ENCODE peak calls at places on chromosome 17, in six cellular contexts. One of them, this sample, is unnamed.

GRCh38 chr17:66627985-66628384 is 206.9 kb upstream of the CACNG5 start:
- DNase-seq in lung: no peak
- DNase-seq in ascending aorta: no peak
- DNase-seq in tibial nerve: no peak
- DNase-seq in body of pancreas: no peak
- DNase-seq in uterus: peak; percentile 56
- DNase-seq in this sample: no peak

GRCh38 chr17:66964930-66965800 is 658 bp downstream of the CACNG4 start:
- DNase-seq in lung: no peak
- DNase-seq in ascending aorta: no peak
- DNase-seq in tibial nerve: no peak
- DNase-seq in body of pancreas: peak; percentile 52
- DNase-seq in uterus: no peak
- DNase-seq in this sample: no peak

GRCh38 chr17:51120357-51120738 is 320 bp downstream of the SPAG9 start:
- DNase-seq in lung: no peak
- DNase-seq in ascending aorta: no peak
- DNase-seq in tibial nerve: no peak
- DNase-seq in body of pancreas: peak; percentile 60
- DNase-seq in uterus: no peak
- DNase-seq in this sample: no peak

GRCh38 chr17:40313660-40314556 is 4.9 kb downstream of the RARA start:
- DNase-seq in lung: no peak
- DNase-seq in ascending aorta: no peak
- DNase-seq in tibial nerve: peak; percentile 3
- DNase-seq in body of pancreas: peak; percentile 4
- DNase-seq in uterus: peak; percentile 12
- DNase-seq in this sample: no peak

GRCh38 chr17:74798239-74798707 is 22.1 kb upstream of the NAT9 start:
- DNase-seq in lung: no peak
- DNase-seq in ascending aorta: no peak
- DNase-seq in tibial nerve: no peak
- DNase-seq in body of pancreas: no peak
- DNase-seq in uterus: no peak
- DNase-seq in this sample: no peak

GRCh38 chr17:59001158-59001814 is 105.4 kb downstream of the TRIM37 start:
- DNase-seq in lung: peak; percentile 57
- DNase-seq in ascending aorta: no peak
- DNase-seq in tibial nerve: no peak
- DNase-seq in body of pancreas: peak; percentile 39
- DNase-seq in uterus: peak; percentile 18
- DNase-seq in this sample: peak; percentile 54

GRCh38 chr17:8159459-8160223 is 3.1 kb downstream of the VAMP2 start:
- DNase-seq in lung: no peak
- DNase-seq in ascending aorta: no peak
- DNase-seq in tibial nerve: no peak
- DNase-seq in body of pancreas: no peak
- DNase-seq in uterus: peak; percentile 27
- DNase-seq in this sample: no peak

GRCh38 chr17:10114931-10115535 is 83.4 kb downstream of the GAS7 start:
- DNase-seq in lung: peak; percentile 84
- DNase-seq in ascending aorta: peak; percentile 80
- DNase-seq in tibial nerve: peak; percentile 86
- DNase-seq in body of pancreas: peak; percentile 62
- DNase-seq in uterus: peak; percentile 99
- DNase-seq in this sample: peak; percentile 91

GRCh38 chr17:62882284-62882683 is 74.2 kb upstream of the MARCHF10 start:
- DNase-seq in lung: no peak
- DNase-seq in ascending aorta: no peak
- DNase-seq in tibial nerve: no peak
- DNase-seq in body of pancreas: no peak
- DNase-seq in uterus: no peak
- DNase-seq in this sample: no peak

GRCh38 chr17:80861892-80862291 is 129.7 kb upstream of the CHMP6 start:
- DNase-seq in lung: no peak
- DNase-seq in ascending aorta: no peak
- DNase-seq in tibial nerve: no peak
- DNase-seq in body of pancreas: no peak
- DNase-seq in uterus: no peak
- DNase-seq in this sample: peak; percentile 24

GRCh38 chr17:27793168-27793905 is 7.0 kb downstream of the NOS2 start:
- DNase-seq in lung: no peak
- DNase-seq in ascending aorta: no peak
- DNase-seq in tibial nerve: no peak
- DNase-seq in body of pancreas: peak; percentile 30
- DNase-seq in uterus: no peak
- DNase-seq in this sample: no peak

GRCh38 chr17:37607637-37608368 is 1.4 kb downstream of the SYNRG start:
- DNase-seq in lung: no peak
- DNase-seq in ascending aorta: no peak
- DNase-seq in tibial nerve: no peak
- DNase-seq in body of pancreas: peak; percentile 10
- DNase-seq in uterus: no peak
- DNase-seq in this sample: no peak

GRCh38 chr17:7296189-7296861 is 1.9 kb upstream of the YBX2 start:
- DNase-seq in lung: peak; percentile 77
- DNase-seq in ascending aorta: no peak
- DNase-seq in tibial nerve: peak; percentile 62
- DNase-seq in body of pancreas: peak; percentile 84
- DNase-seq in uterus: peak; percentile 78
- DNase-seq in this sample: peak; percentile 81

GRCh38 chr17:9513266-9513665 is 62.4 kb downstream of the STX8 start:
- DNase-seq in lung: no peak
- DNase-seq in ascending aorta: no peak
- DNase-seq in tibial nerve: no peak
- DNase-seq in body of pancreas: no peak
- DNase-seq in uterus: no peak
- DNase-seq in this sample: no peak

GRCh38 chr17:31531336-31532160 is 140.1 kb downstream of the RAB11FIP4 start:
- DNase-seq in lung: no peak
- DNase-seq in ascending aorta: no peak
- DNase-seq in tibial nerve: no peak
- DNase-seq in body of pancreas: no peak
- DNase-seq in uterus: no peak
- DNase-seq in this sample: no peak

GRCh38 chr17:41519501-41520224 is 973 bp upstream of the KRT15 start:
- DNase-seq in lung: peak; percentile 60
- DNase-seq in ascending aorta: no peak
- DNase-seq in tibial nerve: no peak
- DNase-seq in body of pancreas: peak; percentile 53
- DNase-seq in uterus: no peak
- DNase-seq in this sample: no peak

GRCh38 chr17:61534414-61534813 is 56.6 kb downstream of the NACA2 start:
- DNase-seq in lung: no peak
- DNase-seq in ascending aorta: no peak
- DNase-seq in tibial nerve: no peak
- DNase-seq in body of pancreas: no peak
- DNase-seq in uterus: no peak
- DNase-seq in this sample: no peak

GRCh38 chr17:49552070-49552751 is 23.5 kb upstream of the NXPH3 start:
- DNase-seq in lung: no peak
- DNase-seq in ascending aorta: no peak
- DNase-seq in tibial nerve: no peak
- DNase-seq in body of pancreas: no peak
- DNase-seq in uterus: no peak
- DNase-seq in this sample: no peak

GRCh38 chr17:30495586-30495985 is 18.4 kb downstream of the GOSR1 start:
- DNase-seq in lung: no peak
- DNase-seq in ascending aorta: no peak
- DNase-seq in tibial nerve: no peak
- DNase-seq in body of pancreas: peak; percentile 40
- DNase-seq in uterus: no peak
- DNase-seq in this sample: no peak

GRCh38 chr17:72125226-72125651 is 4.4 kb downstream of the SOX9 start:
- DNase-seq in lung: no peak
- DNase-seq in ascending aorta: no peak
- DNase-seq in tibial nerve: no peak
- DNase-seq in body of pancreas: no peak
- DNase-seq in uterus: no peak
- DNase-seq in this sample: no peak

GRCh38 chr17:13398853-13399252 is 202.9 kb downstream of the HS3ST3A1 start:
- DNase-seq in lung: no peak
- DNase-seq in ascending aorta: no peak
- DNase-seq in tibial nerve: no peak
- DNase-seq in body of pancreas: no peak
- DNase-seq in uterus: no peak
- DNase-seq in this sample: no peak

GRCh38 chr17:78979780-78980623 is at the start of gene LGALS3BP:
- DNase-seq in lung: peak; percentile 79
- DNase-seq in ascending aorta: no peak
- DNase-seq in tibial nerve: no peak
- DNase-seq in body of pancreas: peak; percentile 73
- DNase-seq in uterus: peak; percentile 86
- DNase-seq in this sample: peak; percentile 83
- H3K4me3 ChIP-seq in lung: peak within 1 kb of the TSS; percentile 34
- H3K4me3 ChIP-seq in ascending aorta: peak within 1 kb of the TSS; percentile 47
- H3K4me3 ChIP-seq in tibial nerve: peak within 1 kb of the TSS; percentile 19
- H3K4me3 ChIP-seq in body of pancreas: no peak within 1 kb of the TSS
- H3K4me3 ChIP-seq in uterus: peak within 1 kb of the TSS; percentile 47
- H3K4me3 ChIP-seq in this sample: peak within 1 kb of the TSS; percentile 50

GRCh38 chr17:77147357-77147801 is 6.6 kb downstream of the SEC14L1 start:
- DNase-seq in lung: no peak
- DNase-seq in ascending aorta: no peak
- DNase-seq in tibial nerve: no peak
- DNase-seq in body of pancreas: peak; percentile 57
- DNase-seq in uterus: no peak
- DNase-seq in this sample: no peak

GRCh38 chr17:77148109-77148958 is 7.6 kb downstream of the SEC14L1 start:
- DNase-seq in lung: no peak
- DNase-seq in ascending aorta: no peak
- DNase-seq in tibial nerve: no peak
- DNase-seq in body of pancreas: no peak
- DNase-seq in uterus: no peak
- DNase-seq in this sample: no peak

GRCh38 chr17:77145635-77146632 is 5.2 kb downstream of the SEC14L1 start:
- DNase-seq in lung: peak; percentile 85
- DNase-seq in ascending aorta: no peak
- DNase-seq in tibial nerve: peak; percentile 39
- DNase-seq in body of pancreas: peak; percentile 84
- DNase-seq in uterus: no peak
- DNase-seq in this sample: peak; percentile 46

GRCh38 chr17:77145209-77145608 is 4.4 kb downstream of the SEC14L1 start:
- DNase-seq in lung: no peak
- DNase-seq in ascending aorta: no peak
- DNase-seq in tibial nerve: no peak
- DNase-seq in body of pancreas: no peak
- DNase-seq in uterus: no peak
- DNase-seq in this sample: no peak

DNA sequence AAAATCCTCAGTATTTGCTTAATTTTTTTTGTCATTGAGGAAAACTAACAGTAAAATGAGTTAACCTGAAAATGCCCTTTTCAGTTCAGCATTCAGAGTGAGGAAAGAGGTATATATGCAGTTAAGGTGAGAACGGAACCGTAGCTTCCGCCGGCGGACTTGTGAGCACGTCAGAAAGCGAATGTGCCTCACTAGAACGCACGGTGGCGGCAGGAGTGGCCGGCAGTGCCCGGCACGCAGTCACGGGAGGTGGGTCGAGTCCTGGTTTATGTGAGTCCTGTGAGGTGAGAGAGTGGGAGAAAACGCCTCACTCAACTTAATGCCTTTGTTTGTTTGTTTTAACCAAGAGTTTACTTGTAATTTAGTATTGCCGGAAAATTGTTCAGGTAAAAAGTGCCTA is 6.1 kb downstream of the SEC14L1 start:
- DNase-seq in lung: peak; percentile 55
- DNase-seq in ascending aorta: no peak
- DNase-seq in tibial nerve: no peak
- DNase-seq in body of pancreas: peak; percentile 85
- DNase-seq in uterus: no peak
- DNase-seq in this sample: peak; percentile 35
- TF ChIP-seq CTCF in lung: no peak
- TF ChIP-seq CTCF in ascending aorta: no peak
- TF ChIP-seq CTCF in tibial nerve: no peak
- TF ChIP-seq CTCF in body of pancreas: peak; percentile 55
- TF ChIP-seq CTCF in uterus: no peak
- TF ChIP-seq CTCF in this sample: peak; percentile 21

GRCh38 chr17:22300731-22301352 is 608.5 kb downstream of the KCNJ18 start:
- DNase-seq in lung: no peak
- DNase-seq in ascending aorta: no peak
- DNase-seq in tibial nerve: no peak
- DNase-seq in body of pancreas: no peak
- DNase-seq in uterus: no peak
- DNase-seq in this sample: no peak
- H3K9me3 ChIP-seq in lung: peaks cover 49% of the 10 kb centered on the region
- H3K9me3 ChIP-seq in ascending aorta: no peaks in the 10 kb centered on the region
- H3K9me3 ChIP-seq in tibial nerve: no peaks in the 10 kb centered on the region
- H3K9me3 ChIP-seq in body of pancreas: no peaks in the 10 kb centered on the region
- H3K9me3 ChIP-seq in uterus: no peaks in the 10 kb centered on the region
- H3K9me3 ChIP-seq in this sample: peaks cover 54% of the 10 kb centered on the region

DNA sequence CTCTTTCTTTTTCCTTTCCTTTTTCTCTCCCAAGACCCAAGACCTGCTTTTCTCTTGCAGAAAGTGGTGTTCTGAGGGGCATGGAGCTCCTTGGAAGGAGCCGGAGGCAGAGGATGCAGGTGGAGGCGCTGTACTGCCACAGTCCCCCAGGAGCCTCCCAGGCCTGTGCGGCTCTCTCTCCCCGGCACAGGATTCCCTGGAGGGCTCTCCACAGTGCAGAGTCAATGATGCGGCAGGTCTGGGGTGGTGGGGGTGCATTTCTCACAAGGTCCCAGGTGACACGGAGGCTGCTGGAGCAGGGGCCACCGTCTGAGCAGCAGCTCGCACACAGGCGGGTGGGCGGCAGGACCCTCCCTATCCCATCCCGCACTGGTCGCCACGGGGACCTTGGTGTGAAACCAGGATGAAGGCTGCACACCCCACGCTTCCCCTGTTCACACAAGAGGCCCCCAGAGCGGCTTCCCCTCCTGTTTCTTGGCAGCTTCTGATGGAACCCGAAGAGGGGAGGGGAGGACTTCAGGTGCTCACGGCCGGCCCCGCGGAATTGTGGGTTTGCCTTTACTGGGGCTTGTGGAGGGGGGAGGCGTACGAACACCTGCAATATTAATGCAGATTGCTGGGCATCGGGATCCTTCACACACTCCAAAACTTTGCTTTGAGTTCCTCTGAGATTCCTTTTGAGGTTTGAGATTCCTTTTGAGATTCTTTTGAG is 186.9 kb downstream of the ENGASE start:
- DNase-seq in lung: no peak
- DNase-seq in ascending aorta: no peak
- DNase-seq in tibial nerve: no peak
- DNase-seq in body of pancreas: no peak
- DNase-seq in uterus: no peak
- DNase-seq in this sample: no peak
- H3K4me3 ChIP-seq in lung: no peak overlapping the region
- H3K4me3 ChIP-seq in ascending aorta: no peak overlapping the region
- H3K4me3 ChIP-seq in tibial nerve: no peak overlapping the region
- H3K4me3 ChIP-seq in body of pancreas: no peak overlapping the region
- H3K4me3 ChIP-seq in uterus: no peak overlapping the region
- H3K4me3 ChIP-seq in this sample: no peak overlapping the region

This sample was measured in heart right ventricle.